ENCODE peak calls at places on chromosomes 3 and 15, in four cellular contexts. Q is tibial artery, B is fibroblast of lung, S is endodermal cell. R is an unnamed sample.

GRCh38 chr3:56691165-56692000 is 8.3 kb upstream of the TASOR start:
- DNase-seq in Q (no peak), B (no peak), S (no peak), R (no peak)

GRCh38 chr3:97037294-97037943 is 223.0 kb downstream of the EPHA6 start:
- DNase-seq in Q (no peak), B (no peak), S (no peak), R (no peak)

GRCh38 chr3:187334904-187335303 is 33.3 kb upstream of the RTP4 start:
- DNase-seq in Q (no peak), B (no peak), S (no peak), R (no peak)

GRCh38 chr3:156174229-156174847 is 54.0 kb downstream of the KCNAB1 start:
- DNase-seq in Q (no peak), B (peak), S (peak), R (peak)

GRCh38 chr3:35908366-35909232 is 269.3 kb downstream of the ARPP21 start:
- DNase-seq in Q (peak), B (peak), S (peak), R (peak)

GRCh38 chr15:50880651-50881114 is 27.8 kb upstream of the AP4E1 start:
- DNase-seq in Q (no peak), B (peak), S (no peak), R (peak)

GRCh38 chr3:47057212-47057671 is 77.8 kb downstream of the NBEAL2 start:
- DNase-seq in Q (no peak), B (peak), S (no peak), R (peak)

GRCh38 chr3:181838940-181839914 is 127.5 kb downstream of the SOX2 start:
- DNase-seq in Q (no peak), B (peak), S (no peak), R (no peak)

GRCh38 chr3:16398542-16399126 is 114.9 kb downstream of the RFTN1 start:
- DNase-seq in Q (no peak), B (no peak), S (no peak), R (no peak)

GRCh38 chr3:16400143-16400935 is 113.2 kb downstream of the RFTN1 start:
- DNase-seq in Q (no peak), B (no peak), S (no peak), R (peak)

GRCh38 chr3:16401273-16401672 is 112.2 kb downstream of the RFTN1 start:
- DNase-seq in Q (no peak), B (no peak), S (no peak), R (no peak)

GRCh38 chr3:16402451-16402850 is 111.0 kb downstream of the RFTN1 start:
- DNase-seq in Q (no peak), B (peak), S (no peak), R (peak)

DNA sequence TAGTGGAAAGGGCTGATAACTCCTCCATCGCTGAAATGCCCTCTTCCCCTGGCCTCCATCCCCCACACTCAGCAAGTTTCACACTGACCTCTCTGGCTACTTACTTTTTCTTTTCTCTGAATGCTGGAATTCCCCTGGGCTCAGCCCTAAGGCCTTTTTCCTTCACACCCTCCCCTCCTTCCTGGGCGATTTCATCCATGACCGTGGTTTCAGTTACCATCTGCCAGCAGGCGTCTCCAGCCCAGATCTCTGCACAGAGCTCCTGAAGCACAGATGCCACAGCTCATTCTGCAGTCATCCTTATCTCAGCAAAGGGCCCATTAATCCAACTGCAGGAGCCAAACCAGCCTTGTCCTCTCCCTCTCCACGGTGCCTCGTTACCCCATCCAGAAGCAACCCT is 114.0 kb downstream of the RFTN1 start:
- DNase-seq in Q (no peak), B (peak), S (peak), R (peak)
- TF ChIP-seq CTCF in Q (peak), B (peak), S (no peak), R (peak)

DNA sequence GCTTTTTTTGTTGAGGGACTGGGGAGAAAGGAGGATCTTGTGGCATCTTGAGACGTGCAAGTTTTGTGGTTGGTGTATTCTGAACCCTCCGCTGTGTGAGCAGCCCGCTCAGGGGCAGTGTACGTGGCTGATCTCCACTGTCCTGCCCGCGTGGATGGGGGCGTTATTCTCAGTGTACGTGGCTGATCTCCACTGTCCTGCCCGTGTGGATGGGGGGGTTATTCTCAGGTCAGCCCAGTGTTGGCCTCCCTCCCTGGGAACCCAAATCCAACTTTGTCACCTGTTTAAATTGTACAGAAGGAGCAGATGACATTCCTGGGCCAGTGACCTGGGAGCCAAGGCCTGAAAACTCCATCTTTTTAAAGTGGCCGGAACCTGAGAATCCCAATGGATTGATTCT is 84.0 kb downstream of the PGPEP1L start:
- DNase-seq in Q (no peak), B (no peak), S (no peak), R (no peak)
- H3K4me3 ChIP-seq in Q (no peak), B (no peak), S (no peak), R (no peak)

DNA sequence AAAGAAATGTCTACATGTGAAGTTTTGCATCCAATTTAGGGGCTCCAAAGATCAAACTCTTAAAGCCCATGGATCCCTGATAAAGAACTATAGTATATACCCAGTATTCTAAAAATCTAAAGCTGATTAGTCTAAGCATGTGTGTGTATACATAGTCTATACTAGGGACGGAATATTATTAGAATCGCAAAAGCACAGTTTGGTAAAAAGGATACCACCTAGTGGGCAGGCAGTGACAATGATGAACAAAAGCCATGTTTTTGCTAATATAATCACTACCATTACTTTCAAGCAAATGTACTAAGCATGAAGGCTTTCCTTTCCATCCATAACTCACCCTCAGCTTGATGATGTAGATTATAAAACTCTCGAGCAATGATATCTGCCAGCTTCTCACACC is 16.5 kb downstream of the POLQ start:
- DNase-seq in Q (no peak), B (peak), S (no peak), R (peak)
- TF ChIP-seq CTCF in Q (no peak), B (peak), S (peak), R (peak)

GRCh38 chr3:124034016-124034808 is 42.3 kb upstream of the ROPN1 start:
- DNase-seq in Q (peak), B (peak), S (peak), R (peak)
- H3K4me3 ChIP-seq in Q (peak), B (peak), S (peak), R (peak)

GRCh38 chr3:184986490-184986889 is 166.4 kb downstream of the C3orf70 start:
- DNase-seq in Q (no peak), B (no peak), S (no peak), R (no peak)
- TF ChIP-seq CTCF in Q (no peak), B (no peak), S (no peak), R (no peak)

GRCh38 chr15:60396100-60396499 is 1.7 kb downstream of the ANXA2 start:
- DNase-seq in Q (no peak), B (peak), S (no peak), R (peak)
- H3K4me3 ChIP-seq in Q (peak), B (peak), S (peak), R (peak)

DNA sequence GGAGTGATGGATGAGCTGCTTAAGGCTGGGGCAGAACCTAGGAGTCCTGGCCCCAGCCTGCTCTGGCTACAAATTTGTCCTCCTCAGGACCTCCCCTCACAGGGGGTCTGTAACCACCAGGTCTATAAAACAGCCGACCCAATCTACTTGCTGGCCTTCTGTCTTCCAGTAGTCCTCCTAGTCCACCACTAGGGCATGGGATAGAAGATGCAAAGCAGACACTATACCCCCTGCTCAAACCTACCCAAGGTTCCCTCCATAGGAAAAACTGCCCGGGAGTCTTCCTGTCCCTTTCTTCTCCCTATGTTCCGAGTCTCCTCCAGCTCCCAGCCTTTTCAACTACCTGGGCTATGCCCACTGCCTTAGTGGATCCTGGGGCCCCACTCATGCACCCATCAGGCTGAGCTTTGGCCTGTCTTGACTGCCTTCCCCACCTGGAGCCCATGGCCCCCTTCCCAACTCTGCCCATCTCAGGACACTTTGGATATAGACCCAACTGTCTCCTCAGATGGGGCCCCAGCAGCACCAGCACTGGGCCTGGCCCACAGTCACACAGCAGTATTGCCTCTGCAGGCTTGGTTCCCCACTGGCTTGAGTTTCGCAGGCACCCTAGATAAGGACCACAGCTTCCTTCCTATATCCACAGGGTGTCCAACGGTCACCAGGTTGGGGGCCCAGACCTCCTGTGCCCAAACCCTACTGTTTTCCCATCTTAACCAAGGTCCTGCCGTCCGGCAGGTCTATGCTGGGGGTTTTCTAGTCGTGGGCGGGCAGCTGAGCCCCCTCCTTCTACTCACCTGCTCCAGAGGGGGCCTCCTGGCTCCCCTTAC is 1.1 kb downstream of the HYAL3 start:
- DNase-seq in Q (no peak), B (no peak), S (peak), R (peak)
- TF ChIP-seq CTCF in Q (no peak), B (peak), S (peak), R (peak)

DNA sequence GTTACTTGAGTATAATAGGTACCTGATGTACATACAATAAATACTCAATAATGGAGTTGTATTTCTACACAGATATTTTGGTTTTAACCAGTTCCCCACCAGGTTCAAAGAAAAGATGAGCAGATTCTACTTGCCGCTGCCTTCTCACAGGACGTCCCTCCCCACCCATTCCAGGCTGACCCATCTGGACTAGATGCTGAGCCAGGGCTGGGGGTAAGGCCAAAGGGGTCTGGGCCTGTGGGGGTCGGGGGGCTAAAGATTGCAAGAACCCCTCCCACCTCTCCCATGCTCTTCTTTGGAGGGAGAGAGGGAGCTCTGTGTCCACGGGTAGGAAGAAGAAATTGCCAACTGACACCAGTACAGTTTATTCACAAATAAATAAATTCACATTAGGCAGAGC is 1.5 kb downstream of the MESP1 start:
- DNase-seq in Q (no peak), B (no peak), S (no peak), R (no peak)
- H3K4me3 ChIP-seq in Q (no peak), B (no peak), S (no peak), R (no peak)